ENCODE peak calls at places on chromosomes 16 and 17, in ten cellular contexts. One of them, this sample, is unnamed.
A peak's percentile ranks its signal among the peaks of the same experiment; 100 is the strongest.

GRCh38 chr17:28550858-28551257 is 1.6 kb downstream of the UNC119 start:
- DNase-seq in RKO: no peak
- DNase-seq in anterior cingulate cortex: no peak
- DNase-seq in lung: no peak
- DNase-seq in islet precursor cell: no peak
- DNase-seq in spleen: peak; percentile 54
- DNase-seq in A549: no peak
- DNase-seq in MCF 10A: no peak
- DNase-seq in T-helper 9 cell: no peak
- DNase-seq in HFFc6: no peak
- DNase-seq in this sample: no peak

GRCh38 chr17:79788455-79788854 is 8.4 kb downstream of the CBX8 start:
- DNase-seq in RKO: no peak
- DNase-seq in anterior cingulate cortex: no peak
- DNase-seq in lung: no peak
- DNase-seq in islet precursor cell: no peak
- DNase-seq in spleen: peak; percentile 9
- DNase-seq in A549: no peak
- DNase-seq in MCF 10A: no peak
- DNase-seq in T-helper 9 cell: no peak
- DNase-seq in HFFc6: no peak
- DNase-seq in this sample: no peak

GRCh38 chr17:55487727-55488436 is 23.4 kb downstream of the SMIM36 start:
- DNase-seq in RKO: no peak
- DNase-seq in anterior cingulate cortex: no peak
- DNase-seq in lung: no peak
- DNase-seq in islet precursor cell: no peak
- DNase-seq in spleen: no peak
- DNase-seq in A549: peak; percentile 19
- DNase-seq in MCF 10A: peak; percentile 18
- DNase-seq in T-helper 9 cell: no peak
- DNase-seq in HFFc6: no peak
- DNase-seq in this sample: no peak

GRCh38 chr16:78984324-78984723 is 616.2 kb downstream of the MAF start:
- DNase-seq in RKO: no peak
- DNase-seq in anterior cingulate cortex: no peak
- DNase-seq in lung: no peak
- DNase-seq in islet precursor cell: no peak
- DNase-seq in spleen: no peak
- DNase-seq in A549: peak; percentile 17
- DNase-seq in MCF 10A: peak; percentile 61
- DNase-seq in T-helper 9 cell: no peak
- DNase-seq in HFFc6: no peak
- DNase-seq in this sample: no peak

GRCh38 chr17:30433514-30433913 is 43.7 kb upstream of the GOSR1 start:
- DNase-seq in RKO: peak; percentile 76
- DNase-seq in anterior cingulate cortex: no peak
- DNase-seq in lung: peak; percentile 58
- DNase-seq in islet precursor cell: no peak
- DNase-seq in spleen: no peak
- DNase-seq in A549: peak; percentile 68
- DNase-seq in MCF 10A: peak; percentile 95
- DNase-seq in T-helper 9 cell: no peak
- DNase-seq in HFFc6: peak; percentile 89
- DNase-seq in this sample: peak; percentile 37

GRCh38 chr17:81245024-81245664 is 6.0 kb downstream of the NDUFAF8 start:
- DNase-seq in RKO: no peak
- DNase-seq in anterior cingulate cortex: no peak
- DNase-seq in lung: no peak
- DNase-seq in islet precursor cell: no peak
- DNase-seq in spleen: peak; percentile 70
- DNase-seq in A549: no peak
- DNase-seq in MCF 10A: no peak
- DNase-seq in T-helper 9 cell: no peak
- DNase-seq in HFFc6: no peak
- DNase-seq in this sample: no peak

GRCh38 chr17:65022751-65023421 is 33.7 kb downstream of the GNA13 start:
- DNase-seq in RKO: peak; percentile 47
- DNase-seq in anterior cingulate cortex: no peak
- DNase-seq in lung: no peak
- DNase-seq in islet precursor cell: no peak
- DNase-seq in spleen: no peak
- DNase-seq in A549: no peak
- DNase-seq in MCF 10A: peak; percentile 84
- DNase-seq in T-helper 9 cell: no peak
- DNase-seq in HFFc6: peak; percentile 4
- DNase-seq in this sample: peak; percentile 32

GRCh38 chr17:79795795-79796569 is 895 bp downstream of the CBX8 start:
- DNase-seq in RKO: no peak
- DNase-seq in anterior cingulate cortex: no peak
- DNase-seq in lung: no peak
- DNase-seq in islet precursor cell: peak; percentile 55
- DNase-seq in spleen: no peak
- DNase-seq in A549: no peak
- DNase-seq in MCF 10A: no peak
- DNase-seq in T-helper 9 cell: no peak
- DNase-seq in HFFc6: no peak
- DNase-seq in this sample: no peak

GRCh38 chr17:47317119-47317518 is 6.6 kb upstream of the EFCAB13 start:
- DNase-seq in RKO: no peak
- DNase-seq in anterior cingulate cortex: no peak
- DNase-seq in lung: no peak
- DNase-seq in islet precursor cell: no peak
- DNase-seq in spleen: no peak
- DNase-seq in A549: no peak
- DNase-seq in MCF 10A: no peak
- DNase-seq in T-helper 9 cell: no peak
- DNase-seq in HFFc6: no peak
- DNase-seq in this sample: no peak

GRCh38 chr16:55292491-55292890 is 31.5 kb upstream of the IRX6 start:
- DNase-seq in RKO: no peak
- DNase-seq in anterior cingulate cortex: no peak
- DNase-seq in lung: no peak
- DNase-seq in islet precursor cell: peak; percentile 46
- DNase-seq in spleen: no peak
- DNase-seq in A549: no peak
- DNase-seq in MCF 10A: no peak
- DNase-seq in T-helper 9 cell: no peak
- DNase-seq in HFFc6: no peak
- DNase-seq in this sample: no peak

GRCh38 chr16:70298988-70299938 is at the start of gene DDX19B:
- DNase-seq in RKO: peak; percentile 80
- DNase-seq in anterior cingulate cortex: peak; percentile 65
- DNase-seq in lung: peak; percentile 80
- DNase-seq in islet precursor cell: peak; percentile 82
- DNase-seq in spleen: peak; percentile 95
- DNase-seq in A549: peak; percentile 79
- DNase-seq in MCF 10A: peak; percentile 56
- DNase-seq in T-helper 9 cell: peak; percentile 32
- DNase-seq in HFFc6: peak; percentile 40
- DNase-seq in this sample: peak; percentile 40

This sample was measured in HCT116.